ENCODE peak calls at places on chromosomes 2 and 18, in nine cellular contexts. G, Z, R, T, K, I, A, J and M are unnamed samples.

GRCh38 chr2:32498301-32498700 is 129.5 kb upstream of the TTC27 start:
- DNase-seq in Z (no peak), J (no peak), G (no peak), A (no peak), R (no peak), K (no peak), T (no peak), I (no peak), M (no peak)

GRCh38 chr2:133780099-133780996 is 212.1 kb upstream of the NCKAP5 start:
- DNase-seq in G (peak; percentile 28), K (peak; percentile 93), I (peak; percentile 73), Z (no peak), T (no peak), J (peak; percentile 69), R (no peak), A (no peak), M (no peak)

GRCh38 chr2:10003206-10004125 is 39.9 kb upstream of the KLF11 start:
- DNase-seq in G (no peak), R (no peak), I (no peak), J (no peak), Z (no peak), T (no peak), K (no peak), A (peak; percentile 72), M (peak; percentile 73)

GRCh38 chr2:55168221-55169154 is 63.6 kb downstream of the CLHC1 start:
- DNase-seq in A (peak; percentile 83), J (peak; percentile 52), K (peak; percentile 80), Z (no peak), R (peak; percentile 63), I (peak; percentile 69), T (no peak), G (peak; percentile 69), M (peak; percentile 54)

GRCh38 chr2:179020156-179020750 is 29.7 kb downstream of the CCDC141 start:
- DNase-seq in A (no peak), G (no peak), J (no peak), K (no peak), I (peak; percentile 56), R (no peak), T (no peak), Z (no peak), M (no peak)

GRCh38 chr2:188517549-188518255 is 226.0 kb downstream of the GULP1 start:
- DNase-seq in I (no peak), A (no peak), K (no peak), T (no peak), R (no peak), Z (no peak), J (no peak), G (no peak), M (no peak)

GRCh38 chr2:224381913-224382647 is 19.8 kb downstream of the FAM124B start:
- DNase-seq in G (no peak), R (no peak), I (no peak), J (no peak), K (no peak), A (no peak), T (no peak), Z (no peak), M (no peak)

GRCh38 chr2:64622443-64623231 is 31.1 kb downstream of the SERTAD2 start:
- DNase-seq in T (no peak), R (no peak), A (no peak), I (no peak), J (no peak), G (no peak), K (no peak), Z (no peak), M (no peak)

GRCh38 chr2:226760412-226761194 is 39.0 kb downstream of the IRS1 start:
- DNase-seq in J (no peak), K (no peak), G (peak; percentile 3), T (no peak), Z (no peak), A (no peak), R (no peak), I (no peak), M (no peak)

GRCh38 chr2:74893332-74893731 is 59.4 kb downstream of the HK2 start:
- DNase-seq in A (no peak), T (no peak), J (no peak), Z (no peak), K (no peak), I (no peak), R (no peak), G (peak; percentile 23), M (peak; percentile 81)

GRCh38 chr2:74892609-74893008 is 58.7 kb downstream of the HK2 start:
- DNase-seq in J (no peak), T (no peak), G (no peak), Z (no peak), R (no peak), A (no peak), K (no peak), I (no peak), M (no peak)

GRCh38 chr2:74889159-74889558 is 55.2 kb downstream of the HK2 start:
- DNase-seq in A (no peak), J (no peak), K (no peak), R (no peak), I (no peak), T (no peak), G (no peak), Z (no peak), M (no peak)

GRCh38 chr2:74890711-74891110 is 56.8 kb downstream of the HK2 start:
- DNase-seq in A (no peak), G (no peak), I (no peak), J (no peak), Z (no peak), T (no peak), R (no peak), K (no peak), M (no peak)

GRCh38 chr2:74891136-74891764 is 57.3 kb downstream of the HK2 start:
- DNase-seq in T (no peak), A (no peak), J (no peak), I (no peak), K (no peak), R (no peak), G (no peak), Z (no peak), M (no peak)
- H3K4me1 ChIP-seq in T (no peaks in the 10 kb centered on the region), A (no peaks in the 10 kb centered on the region), J (peaks cover 9% of the 10 kb centered on the region), I (no peaks in the 10 kb centered on the region), K (no peaks in the 10 kb centered on the region), R (no peaks in the 10 kb centered on the region), G (peaks cover 20% of the 10 kb centered on the region), Z (no peaks in the 10 kb centered on the region), M (peaks cover 66% of the 10 kb centered on the region)

GRCh38 chr18:63520053-63520452 is 22.1 kb upstream of the SERPINB12 start:
- DNase-seq in J (no peak), A (no peak), Z (no peak), I (no peak), T (no peak), K (no peak), R (no peak), G (no peak), M (no peak)

GRCh38 chr18:63518178-63519012 is 23.8 kb upstream of the SERPINB12 start:
- DNase-seq in G (peak; percentile 12), A (no peak), J (peak; percentile 65), R (peak; percentile 45), K (peak; percentile 85), T (no peak), Z (peak; percentile 21), I (peak; percentile 73), M (no peak)

GRCh38 chr18:63528863-63529492 is 13.2 kb upstream of the SERPINB12 start:
- DNase-seq in R (no peak), K (no peak), J (no peak), A (no peak), I (peak; percentile 65), Z (no peak), T (no peak), G (no peak), M (no peak)

DNA sequence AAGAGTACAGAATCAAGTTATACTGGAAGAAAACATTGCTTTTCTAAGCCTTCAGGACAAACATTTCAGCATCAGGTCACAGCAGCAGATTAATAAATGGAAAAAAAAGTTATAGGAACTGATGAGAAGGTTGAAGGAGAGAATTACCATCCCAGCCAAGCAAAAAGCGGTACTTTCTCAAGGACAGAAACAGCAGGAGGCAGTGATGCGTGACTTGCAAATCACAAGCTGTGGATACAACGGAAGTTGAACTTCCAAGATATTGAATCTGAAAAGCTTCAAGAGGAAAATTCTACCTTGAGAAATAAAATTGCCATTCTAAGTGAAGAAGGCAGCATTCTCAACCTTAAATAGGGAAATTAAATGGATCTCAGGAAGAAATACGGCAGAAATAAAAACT is 18.5 kb upstream of the SERPINB12 start:
- DNase-seq in R (no peak), Z (no peak), T (no peak), A (no peak), G (no peak), K (no peak), I (no peak), J (no peak), M (no peak)
- TF ChIP-seq CTCF in R (no peak), Z (no peak), T (no peak), A (no peak), G (no peak), K (no peak), I (no peak), J (no peak), M (peak; percentile 22)

GRCh38 chr2:127096718-127097470 is 10.1 kb downstream of the BIN1 start:
- DNase-seq in T (peak; percentile 64), Z (no peak), I (no peak), A (no peak), R (peak; percentile 9), J (no peak), G (no peak), K (no peak), M (peak; percentile 66)
- H3K4me1 ChIP-seq in T (no peaks in the 10 kb centered on the region), Z (peaks cover 9% of the 10 kb centered on the region), I (peaks cover 28% of the 10 kb centered on the region), A (no peaks in the 10 kb centered on the region), R (peaks cover 12% of the 10 kb centered on the region), J (peaks cover 20% of the 10 kb centered on the region), G (peaks cover 69% of the 10 kb centered on the region), K (peaks cover 90% of the 10 kb centered on the region), M (peaks cover 24% of the 10 kb centered on the region)

DNA sequence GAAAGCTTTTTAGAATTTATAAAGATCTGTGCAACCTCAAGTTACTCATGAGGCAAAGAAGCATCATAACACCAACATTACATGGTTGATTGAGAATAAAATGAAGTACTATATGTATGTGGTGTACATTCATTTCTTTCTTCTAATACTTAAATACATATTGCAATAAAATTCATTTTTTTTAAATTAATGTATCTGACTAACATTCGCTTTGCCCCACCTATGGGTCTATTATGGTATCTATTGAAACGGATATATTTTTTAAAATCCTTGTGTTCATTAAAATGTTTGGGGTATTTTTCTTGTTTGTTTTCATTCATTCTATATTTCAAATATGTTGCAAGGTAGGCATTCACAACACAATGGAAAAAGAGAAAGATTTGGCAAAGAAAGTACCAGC is 237.5 kb downstream of the DSEL start:
- DNase-seq in J (no peak), G (no peak), I (no peak), T (no peak), K (no peak), Z (no peak), R (no peak), A (no peak), M (no peak)
- TF ChIP-seq CTCF in J (no peak), G (no peak), I (no peak), T (no peak), K (no peak), Z (no peak), R (no peak), A (no peak), M (no peak)

DNA sequence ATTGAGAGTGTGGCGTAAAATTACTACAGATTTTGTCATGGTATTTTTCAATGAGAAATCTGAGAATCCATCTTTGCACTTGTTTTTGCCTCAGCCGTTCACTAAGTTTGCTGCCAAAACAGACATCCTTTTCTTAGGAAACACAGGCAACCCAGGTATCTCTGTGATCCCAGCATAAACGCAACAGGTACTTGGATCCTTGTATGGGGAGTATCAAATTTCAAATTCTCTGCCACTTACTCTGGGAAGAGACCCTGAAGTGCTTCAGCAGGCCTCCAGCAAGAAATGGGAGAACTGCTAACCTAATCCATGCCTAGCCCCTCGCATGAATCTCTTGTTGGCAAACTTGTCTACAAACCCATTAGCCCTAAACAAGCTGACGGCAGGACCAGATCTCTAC is 83.1 kb downstream of the BCL11A start:
- DNase-seq in A (no peak), I (no peak), J (no peak), T (no peak), G (no peak), R (no peak), K (no peak), Z (no peak), M (no peak)
- H3K4me1 ChIP-seq in A (no peaks in the 10 kb centered on the region), I (peaks cover 12% of the 10 kb centered on the region), J (peaks cover 13% of the 10 kb centered on the region), T (peaks cover 10% of the 10 kb centered on the region), G (no peaks in the 10 kb centered on the region), R (no peaks in the 10 kb centered on the region), K (no peaks in the 10 kb centered on the region), Z (no peaks in the 10 kb centered on the region), M (no peaks in the 10 kb centered on the region)